ENCODE peak calls at places on chromosomes 16 and 17, in four cellular contexts. R, Z, J and U are unnamed samples.

GRCh38 chr17:35793257-35793656 is 2.2 kb downstream of the MMP28 start:
- DNase-seq in Z (no peak), J (peak; percentile 16), R (no peak), U (no peak)

GRCh38 chr17:73612074-73612473 is 32.2 kb downstream of the SDK2 start:
- DNase-seq in Z (no peak), J (no peak), R (no peak), U (no peak)

GRCh38 chr16:11072420-11073153 is 128.2 kb downstream of the CLEC16A start:
- DNase-seq in R (no peak), Z (no peak), J (no peak), U (no peak)

GRCh38 chr16:56339431-56340195 is 85.7 kb downstream of the AMFR start:
- DNase-seq in Z (no peak), J (no peak), R (no peak), U (no peak)

GRCh38 chr16:11796227-11797165 is 562 bp downstream of the ZC3H7A start:
- DNase-seq in J (peak; percentile 73), Z (peak; percentile 40), R (peak; percentile 59), U (no peak)

GRCh38 chr17:19003966-19004600 is 481 bp downstream of the FAM83G start:
- DNase-seq in R (peak; percentile 48), Z (no peak), J (peak; percentile 74), U (no peak)

GRCh38 chr16:68893710-68894705 is 50.7 kb downstream of the TANGO6 start:
- DNase-seq in J (no peak), Z (no peak), R (peak; percentile 53), U (peak; percentile 7)

GRCh38 chr17:19703106-19703775 is 13.1 kb downstream of the SLC47A2 start:
- DNase-seq in Z (no peak), J (no peak), R (no peak), U (no peak)

GRCh38 chr17:18319604-18320256 is 4.6 kb downstream of the SMCR8 start:
- DNase-seq in J (no peak), R (no peak), Z (peak; percentile 50), U (peak; percentile 18)

GRCh38 chr17:39171933-39172332 is 6.0 kb upstream of the ARL5C start:
- DNase-seq in J (no peak), R (peak; percentile 48), Z (no peak), U (no peak)

GRCh38 chr16:11121909-11122692 is 133.9 kb downstream of the SOCS1 start:
- DNase-seq in Z (peak; percentile 37), J (no peak), R (no peak), U (no peak)

GRCh38 chr16:61726125-61726524 is 310.1 kb downstream of the CDH8 start:
- DNase-seq in Z (no peak), R (no peak), J (no peak), U (no peak)

GRCh38 chr16:48117217-48118105 is 38.3 kb downstream of the ABCC12 start:
- DNase-seq in Z (peak; percentile 82), J (peak; percentile 29), R (peak; percentile 36), U (no peak)

GRCh38 chr17:41620583-41621434 is 3.6 kb downstream of the KRT17 start:
- DNase-seq in Z (peak; percentile 37), R (no peak), J (no peak), U (no peak)

GRCh38 chr17:60757437-60757836 is 79.8 kb downstream of the BCAS3 start:
- DNase-seq in R (no peak), J (no peak), Z (no peak), U (no peak)

GRCh38 chr17:8223356-8224063 is 13.1 kb upstream of the AURKB start:
- DNase-seq in Z (peak; percentile 38), J (peak; percentile 77), R (peak; percentile 66), U (no peak)

GRCh38 chr16:59192551-59193199 is 458.6 kb upstream of the GOT2 start:
- DNase-seq in Z (peak; percentile 33), R (peak; percentile 19), J (peak; percentile 19), U (no peak)

GRCh38 chr17:55285340-55286301 is 20.9 kb downstream of the HLF start:
- DNase-seq in J (peak; percentile 76), Z (peak; percentile 57), R (peak; percentile 64), U (no peak)

GRCh38 chr17:82242977-82243647 is 14.3 kb downstream of the SLC16A3 start:
- DNase-seq in Z (peak; percentile 61), R (peak; percentile 86), J (peak; percentile 67), U (no peak)

DNA sequence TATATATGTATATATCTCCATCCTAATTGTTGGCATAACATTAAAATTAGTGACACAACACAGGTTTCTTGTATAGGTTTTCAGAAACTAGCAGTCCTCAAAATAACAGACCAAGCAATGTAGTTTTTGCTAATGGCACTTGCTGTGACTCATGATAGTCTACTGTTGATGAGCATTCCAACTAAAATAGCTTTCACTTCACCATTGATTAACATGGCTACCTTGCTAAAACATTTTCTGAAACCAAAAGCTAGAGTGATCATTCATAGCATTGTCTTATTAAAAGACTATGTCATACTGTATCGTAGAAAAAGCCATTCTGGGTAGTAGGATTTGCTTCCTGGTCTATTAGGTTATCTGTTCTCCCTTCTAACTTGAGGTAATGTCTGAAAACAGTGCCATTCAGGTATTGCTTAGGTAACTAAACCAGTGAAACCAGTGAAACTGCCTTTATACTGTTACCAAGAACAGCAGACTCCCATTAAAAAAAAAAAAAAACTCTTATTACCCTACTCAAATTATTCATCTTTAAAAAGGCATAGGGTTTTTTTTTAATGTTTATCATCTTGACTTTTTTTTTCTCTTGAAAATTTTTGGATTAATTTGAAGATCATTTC is 2.4 kb upstream of the CLTC start:
- DNase-seq in J (no peak), Z (no peak), R (no peak), U (no peak)
- H3K4me3 ChIP-seq in J (no peak overlapping the region), Z (no peak overlapping the region), R (no peak overlapping the region), U (no peak overlapping the region)

GRCh38 chr16:71569621-71570020 is 7.3 kb downstream of the TAT start:
- DNase-seq in R (no peak), J (peak; percentile 38), Z (no peak), U (no peak)
- H3K27me3 ChIP-seq in R (no peaks in the 10 kb centered on the region), J (no peaks in the 10 kb centered on the region), Z (peaks cover 37% of the 10 kb centered on the region), U (no peaks in the 10 kb centered on the region)

DNA sequence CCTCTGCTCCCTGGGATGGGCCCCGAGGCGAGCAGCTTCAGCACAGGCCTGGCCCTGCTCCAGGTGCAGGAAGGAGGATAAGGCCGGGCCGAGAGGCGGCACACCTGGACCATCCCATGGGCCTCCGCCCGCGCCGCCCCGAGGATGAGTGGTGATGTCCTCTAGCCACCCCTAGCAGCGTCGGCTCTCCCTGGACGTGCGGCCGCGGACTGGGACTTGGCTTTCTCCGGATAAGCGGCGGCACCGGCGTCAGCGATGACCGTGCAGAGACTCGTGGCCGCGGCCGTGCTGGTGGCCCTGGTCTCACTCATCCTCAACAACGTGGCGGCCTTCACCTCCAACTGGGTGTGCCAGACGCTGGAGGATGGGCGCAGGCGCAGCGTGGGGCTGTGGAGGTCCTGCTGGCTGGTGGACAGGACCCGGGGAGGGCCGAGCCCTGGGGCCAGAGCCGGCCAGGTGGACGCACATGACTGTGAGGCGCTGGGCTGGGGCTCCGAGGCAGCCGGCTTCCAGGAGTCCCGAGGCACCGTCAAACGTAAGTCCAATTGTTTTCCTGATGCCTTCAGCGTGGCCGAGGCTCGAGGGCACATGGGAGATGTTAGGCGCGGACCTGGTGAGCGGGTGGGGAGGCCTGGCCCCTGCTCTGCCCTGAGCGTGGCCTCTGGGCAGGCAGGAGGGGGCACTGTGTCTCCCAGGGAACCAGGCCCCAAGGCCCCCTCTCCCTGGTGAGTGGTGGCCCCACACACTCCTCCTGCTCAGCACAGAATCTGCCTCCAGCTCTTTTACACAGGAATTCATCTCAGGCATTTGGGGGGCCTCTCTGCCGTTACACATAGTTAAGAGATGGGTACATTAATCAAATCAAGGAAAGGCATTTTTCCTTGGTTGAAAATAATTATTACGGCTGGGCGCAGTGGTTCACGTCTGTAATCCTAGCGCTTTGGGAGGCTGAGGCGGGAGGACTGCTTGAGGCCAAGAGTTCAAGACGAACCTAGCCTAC is 855 bp downstream of the TMEM204 start:
- DNase-seq in R (no peak), J (no peak), Z (peak; percentile 51), U (no peak)
- TF ChIP-seq CTCF in R (no peak), J (no peak), Z (peak; percentile 14), U (no peak)

GRCh38 chr16:70156207-70156978 is 17.2 kb upstream of the CLEC18C start:
- DNase-seq in Z (no peak), J (no peak), R (no peak), U (no peak)

GRCh38 chr16:70159355-70160348 is 13.9 kb upstream of the CLEC18C start:
- DNase-seq in Z (no peak), R (no peak), J (no peak), U (no peak)

GRCh38 chr16:70157477-70158260 is 15.9 kb upstream of the CLEC18C start:
- DNase-seq in R (no peak), Z (no peak), J (no peak), U (no peak)

GRCh38 chr16:70158261-70158939 is 15.2 kb upstream of the CLEC18C start:
- DNase-seq in J (no peak), Z (no peak), R (no peak), U (no peak)

GRCh38 chr16:70157105-70157476 is 16.5 kb upstream of the CLEC18C start:
- DNase-seq in R (no peak), J (peak; percentile 14), Z (no peak), U (no peak)
- H3K4me3 ChIP-seq in R (no peak overlapping the region), J (no peak overlapping the region), Z (no peak overlapping the region), U (no peak overlapping the region)